ENCODE peak calls at places on chromosomes 6 and 20, in four cellular contexts. One of them, this sample, is unnamed.

GRCh38 chr6:8301502-8301901 is 133.8 kb downstream of the SLC35B3 start:
- DNase-seq in activated CD4-positive, alpha-beta T cell treated with anti-CD3 and anti-CD28 coated beads, Interleukin-2, amount 50 U/mL, for 1 hour: no peak
- DNase-seq in stimulated activated CD8-positive, alpha-beta memory T cell treated with anti-CD3 and anti-CD28 coated beads, Interleukin-15, amount 100 ng/mL, for 24 hours: no peak
- DNase-seq in amniotic epithelial cell: no peak
- DNase-seq in this sample: no peak

GRCh38 chr6:134698228-134698627 is 251.7 kb downstream of the ALDH8A1 start:
- DNase-seq in activated CD4-positive, alpha-beta T cell treated with anti-CD3 and anti-CD28 coated beads, Interleukin-2, amount 50 U/mL, for 1 hour: no peak
- DNase-seq in stimulated activated CD8-positive, alpha-beta memory T cell treated with anti-CD3 and anti-CD28 coated beads, Interleukin-15, amount 100 ng/mL, for 24 hours: no peak
- DNase-seq in amniotic epithelial cell: peak
- DNase-seq in this sample: no peak

GRCh38 chr20:37727247-37727956 is 33.6 kb downstream of the CTNNBL1 start:
- DNase-seq in stimulated activated CD8-positive, alpha-beta memory T cell treated with anti-CD3 and anti-CD28 coated beads, Interleukin-15, amount 100 ng/mL, for 24 hours: no peak
- DNase-seq in activated CD4-positive, alpha-beta T cell treated with anti-CD3 and anti-CD28 coated beads, Interleukin-2, amount 50 U/mL, for 1 hour: no peak
- DNase-seq in amniotic epithelial cell: peak
- DNase-seq in this sample: peak

GRCh38 chr6:163750436-163751031 is 336.0 kb downstream of the QKI start:
- DNase-seq in amniotic epithelial cell: no peak
- DNase-seq in activated CD4-positive, alpha-beta T cell treated with anti-CD3 and anti-CD28 coated beads, Interleukin-2, amount 50 U/mL, for 1 hour: no peak
- DNase-seq in stimulated activated CD8-positive, alpha-beta memory T cell treated with anti-CD3 and anti-CD28 coated beads, Interleukin-15, amount 100 ng/mL, for 24 hours: no peak
- DNase-seq in this sample: no peak

GRCh38 chr20:1122388-1123315 is 4.2 kb downstream of the PSMF1 start:
- DNase-seq in stimulated activated CD8-positive, alpha-beta memory T cell treated with anti-CD3 and anti-CD28 coated beads, Interleukin-15, amount 100 ng/mL, for 24 hours: no peak
- DNase-seq in amniotic epithelial cell: peak
- DNase-seq in activated CD4-positive, alpha-beta T cell treated with anti-CD3 and anti-CD28 coated beads, Interleukin-2, amount 50 U/mL, for 1 hour: peak
- DNase-seq in this sample: no peak

GRCh38 chr6:1708141-1708540 is 98.4 kb downstream of the FOXC1 start:
- DNase-seq in amniotic epithelial cell: no peak
- DNase-seq in stimulated activated CD8-positive, alpha-beta memory T cell treated with anti-CD3 and anti-CD28 coated beads, Interleukin-15, amount 100 ng/mL, for 24 hours: no peak
- DNase-seq in activated CD4-positive, alpha-beta T cell treated with anti-CD3 and anti-CD28 coated beads, Interleukin-2, amount 50 U/mL, for 1 hour: no peak
- DNase-seq in this sample: peak

GRCh38 chr6:148027201-148027600 is 315.4 kb upstream of the SASH1 start:
- DNase-seq in activated CD4-positive, alpha-beta T cell treated with anti-CD3 and anti-CD28 coated beads, Interleukin-2, amount 50 U/mL, for 1 hour: no peak
- DNase-seq in stimulated activated CD8-positive, alpha-beta memory T cell treated with anti-CD3 and anti-CD28 coated beads, Interleukin-15, amount 100 ng/mL, for 24 hours: no peak
- DNase-seq in amniotic epithelial cell: no peak
- DNase-seq in this sample: no peak

GRCh38 chr6:45959534-45960195 is 56.0 kb downstream of the CLIC5 start:
- DNase-seq in activated CD4-positive, alpha-beta T cell treated with anti-CD3 and anti-CD28 coated beads, Interleukin-2, amount 50 U/mL, for 1 hour: no peak
- DNase-seq in amniotic epithelial cell: peak
- DNase-seq in stimulated activated CD8-positive, alpha-beta memory T cell treated with anti-CD3 and anti-CD28 coated beads, Interleukin-15, amount 100 ng/mL, for 24 hours: no peak
- DNase-seq in this sample: no peak

GRCh38 chr6:95094751-95095150 is 482.6 kb upstream of the MANEA start:
- DNase-seq in amniotic epithelial cell: peak
- DNase-seq in stimulated activated CD8-positive, alpha-beta memory T cell treated with anti-CD3 and anti-CD28 coated beads, Interleukin-15, amount 100 ng/mL, for 24 hours: no peak
- DNase-seq in activated CD4-positive, alpha-beta T cell treated with anti-CD3 and anti-CD28 coated beads, Interleukin-2, amount 50 U/mL, for 1 hour: no peak
- DNase-seq in this sample: no peak

GRCh38 chr6:100300221-100300736 is 164.4 kb downstream of the SIM1 start:
- DNase-seq in stimulated activated CD8-positive, alpha-beta memory T cell treated with anti-CD3 and anti-CD28 coated beads, Interleukin-15, amount 100 ng/mL, for 24 hours: no peak
- DNase-seq in amniotic epithelial cell: peak
- DNase-seq in activated CD4-positive, alpha-beta T cell treated with anti-CD3 and anti-CD28 coated beads, Interleukin-2, amount 50 U/mL, for 1 hour: no peak
- DNase-seq in this sample: no peak

GRCh38 chr6:340991-341827 is 48.9 kb downstream of the DUSP22 start:
- DNase-seq in activated CD4-positive, alpha-beta T cell treated with anti-CD3 and anti-CD28 coated beads, Interleukin-2, amount 50 U/mL, for 1 hour: no peak
- DNase-seq in stimulated activated CD8-positive, alpha-beta memory T cell treated with anti-CD3 and anti-CD28 coated beads, Interleukin-15, amount 100 ng/mL, for 24 hours: no peak
- DNase-seq in amniotic epithelial cell: no peak
- DNase-seq in this sample: no peak

GRCh38 chr20:58714923-58715708 is 22.5 kb downstream of the NPEPL1 start:
- DNase-seq in activated CD4-positive, alpha-beta T cell treated with anti-CD3 and anti-CD28 coated beads, Interleukin-2, amount 50 U/mL, for 1 hour: no peak
- DNase-seq in stimulated activated CD8-positive, alpha-beta memory T cell treated with anti-CD3 and anti-CD28 coated beads, Interleukin-15, amount 100 ng/mL, for 24 hours: no peak
- DNase-seq in amniotic epithelial cell: no peak
- DNase-seq in this sample: peak

GRCh38 chr20:50876063-50876685 is 55.1 kb downstream of the ADNP start:
- DNase-seq in amniotic epithelial cell: no peak
- DNase-seq in activated CD4-positive, alpha-beta T cell treated with anti-CD3 and anti-CD28 coated beads, Interleukin-2, amount 50 U/mL, for 1 hour: no peak
- DNase-seq in stimulated activated CD8-positive, alpha-beta memory T cell treated with anti-CD3 and anti-CD28 coated beads, Interleukin-15, amount 100 ng/mL, for 24 hours: no peak
- DNase-seq in this sample: no peak

GRCh38 chr6:2242311-2242710 is 3.1 kb downstream of the GMDS start:
- DNase-seq in stimulated activated CD8-positive, alpha-beta memory T cell treated with anti-CD3 and anti-CD28 coated beads, Interleukin-15, amount 100 ng/mL, for 24 hours: no peak
- DNase-seq in activated CD4-positive, alpha-beta T cell treated with anti-CD3 and anti-CD28 coated beads, Interleukin-2, amount 50 U/mL, for 1 hour: no peak
- DNase-seq in amniotic epithelial cell: no peak
- DNase-seq in this sample: no peak

GRCh38 chr20:53897884-53898557 is 172.4 kb downstream of the BCAS1 start:
- DNase-seq in stimulated activated CD8-positive, alpha-beta memory T cell treated with anti-CD3 and anti-CD28 coated beads, Interleukin-15, amount 100 ng/mL, for 24 hours: no peak
- DNase-seq in amniotic epithelial cell: no peak
- DNase-seq in activated CD4-positive, alpha-beta T cell treated with anti-CD3 and anti-CD28 coated beads, Interleukin-2, amount 50 U/mL, for 1 hour: no peak
- DNase-seq in this sample: no peak

GRCh38 chr6:105184921-105185320 is 5.1 kb upstream of the POPDC3 start:
- DNase-seq in stimulated activated CD8-positive, alpha-beta memory T cell treated with anti-CD3 and anti-CD28 coated beads, Interleukin-15, amount 100 ng/mL, for 24 hours: no peak
- DNase-seq in activated CD4-positive, alpha-beta T cell treated with anti-CD3 and anti-CD28 coated beads, Interleukin-2, amount 50 U/mL, for 1 hour: no peak
- DNase-seq in amniotic epithelial cell: peak
- DNase-seq in this sample: no peak

GRCh38 chr6:84772428-84773132 is 8.2 kb upstream of the TBX18 start:
- DNase-seq in stimulated activated CD8-positive, alpha-beta memory T cell treated with anti-CD3 and anti-CD28 coated beads, Interleukin-15, amount 100 ng/mL, for 24 hours: no peak
- DNase-seq in activated CD4-positive, alpha-beta T cell treated with anti-CD3 and anti-CD28 coated beads, Interleukin-2, amount 50 U/mL, for 1 hour: no peak
- DNase-seq in amniotic epithelial cell: no peak
- DNase-seq in this sample: peak

GRCh38 chr20:52601295-52601971 is 370.7 kb upstream of the TSHZ2 start:
- DNase-seq in amniotic epithelial cell: no peak
- DNase-seq in activated CD4-positive, alpha-beta T cell treated with anti-CD3 and anti-CD28 coated beads, Interleukin-2, amount 50 U/mL, for 1 hour: no peak
- DNase-seq in stimulated activated CD8-positive, alpha-beta memory T cell treated with anti-CD3 and anti-CD28 coated beads, Interleukin-15, amount 100 ng/mL, for 24 hours: no peak
- DNase-seq in this sample: no peak

GRCh38 chr6:117008618-117009017 is 131.6 kb downstream of the RFX6 start:
- DNase-seq in amniotic epithelial cell: no peak
- DNase-seq in stimulated activated CD8-positive, alpha-beta memory T cell treated with anti-CD3 and anti-CD28 coated beads, Interleukin-15, amount 100 ng/mL, for 24 hours: no peak
- DNase-seq in activated CD4-positive, alpha-beta T cell treated with anti-CD3 and anti-CD28 coated beads, Interleukin-2, amount 50 U/mL, for 1 hour: no peak
- DNase-seq in this sample: no peak

GRCh38 chr20:41509801-41510200 is 108.4 kb downstream of the CHD6 start:
- DNase-seq in activated CD4-positive, alpha-beta T cell treated with anti-CD3 and anti-CD28 coated beads, Interleukin-2, amount 50 U/mL, for 1 hour: no peak
- DNase-seq in stimulated activated CD8-positive, alpha-beta memory T cell treated with anti-CD3 and anti-CD28 coated beads, Interleukin-15, amount 100 ng/mL, for 24 hours: no peak
- DNase-seq in amniotic epithelial cell: peak
- DNase-seq in this sample: no peak

GRCh38 chr6:73290435-73290834 is 27.4 kb upstream of the KHDC1 start:
- DNase-seq in activated CD4-positive, alpha-beta T cell treated with anti-CD3 and anti-CD28 coated beads, Interleukin-2, amount 50 U/mL, for 1 hour: no peak
- DNase-seq in amniotic epithelial cell: no peak
- DNase-seq in stimulated activated CD8-positive, alpha-beta memory T cell treated with anti-CD3 and anti-CD28 coated beads, Interleukin-15, amount 100 ng/mL, for 24 hours: no peak
- DNase-seq in this sample: no peak

GRCh38 chr6:14165091-14165490 is 47.5 kb downstream of the CD83 start:
- DNase-seq in activated CD4-positive, alpha-beta T cell treated with anti-CD3 and anti-CD28 coated beads, Interleukin-2, amount 50 U/mL, for 1 hour: no peak
- DNase-seq in stimulated activated CD8-positive, alpha-beta memory T cell treated with anti-CD3 and anti-CD28 coated beads, Interleukin-15, amount 100 ng/mL, for 24 hours: no peak
- DNase-seq in amniotic epithelial cell: peak
- DNase-seq in this sample: no peak

GRCh38 chr6:170139531-170139930 is 151.3 kb downstream of the DLL1 start:
- DNase-seq in stimulated activated CD8-positive, alpha-beta memory T cell treated with anti-CD3 and anti-CD28 coated beads, Interleukin-15, amount 100 ng/mL, for 24 hours: no peak
- DNase-seq in activated CD4-positive, alpha-beta T cell treated with anti-CD3 and anti-CD28 coated beads, Interleukin-2, amount 50 U/mL, for 1 hour: no peak
- DNase-seq in amniotic epithelial cell: no peak
- DNase-seq in this sample: no peak

This sample was measured in retina.